ENCODE peak calls at places on chromosomes 11 and 22, in nine cellular contexts. Z is progenitor cell of endocrine pancreas, H is H9, J is cardiac fibroblast, D is lower leg skin, S is epithelial cell of esophagus, N is foreskin fibroblast, A is WTC11, K is psoas muscle. Q is an unnamed sample.

GRCh38 chr22:41844513-41844912 is 11.6 kb downstream of the SREBF2 start:
- DNase-seq in S (peak; percentile 92), N (no peak), H (no peak), J (no peak), A (no peak), K (no peak), Z (no peak), D (peak; percentile 52), Q (peak; percentile 72)

GRCh38 chr11:1728281-1728680 is 22.1 kb downstream of the IFITM10 start:
- DNase-seq in A (no peak), S (no peak), J (no peak), D (no peak), N (no peak), H (no peak), K (no peak), Z (no peak), Q (no peak)

GRCh38 chr22:32018056-32018455 is 25.0 kb upstream of the SLC5A1 start:
- DNase-seq in K (no peak), A (no peak), D (no peak), H (no peak), S (peak; percentile 57), Z (no peak), N (no peak), J (peak; percentile 14), Q (no peak)

GRCh38 chr11:77188323-77188911 is 60.4 kb downstream of the MYO7A start:
- DNase-seq in A (peak; percentile 83), D (peak; percentile 74), N (peak; percentile 92), H (peak; percentile 78), J (peak; percentile 85), S (peak; percentile 81), K (peak; percentile 89), Z (peak; percentile 55), Q (peak; percentile 71)

GRCh38 chr11:58027341-58027740 is 3.4 kb upstream of the OR6Q1 start:
- DNase-seq in J (peak; percentile 56), K (no peak), Z (no peak), A (no peak), S (no peak), D (no peak), N (peak; percentile 3), H (no peak), Q (no peak)

GRCh38 chr11:27914080-27914479 is 193.9 kb downstream of the KIF18A start:
- DNase-seq in J (peak; percentile 50), S (peak; percentile 30), A (no peak), Z (no peak), H (no peak), K (no peak), N (no peak), D (no peak), Q (no peak)

GRCh38 chr11:22302368-22302767 is 35.8 kb upstream of the SLC17A6 start:
- DNase-seq in A (no peak), S (no peak), J (no peak), H (no peak), K (no peak), Z (no peak), N (no peak), D (no peak), Q (no peak)

GRCh38 chr11:1197431-1197885 is 25.4 kb upstream of the MUC5B start:
- DNase-seq in S (no peak), N (no peak), A (peak; percentile 11), K (peak; percentile 48), H (no peak), J (no peak), Z (no peak), D (no peak), Q (no peak)

GRCh38 chr11:41784513-41785335 is 325.3 kb upstream of the LRRC4C start:
- DNase-seq in Z (no peak), H (no peak), K (no peak), S (peak; percentile 93), A (no peak), D (no peak), J (peak; percentile 2), N (no peak), Q (no peak)

GRCh38 chr11:539971-540481 is 2.7 kb downstream of the LRRC56 start:
- DNase-seq in J (no peak), S (no peak), N (no peak), Z (no peak), K (peak; percentile 46), H (no peak), D (no peak), A (no peak), Q (no peak)

GRCh38 chr22:44179989-44180705 is 578 bp upstream of the PARVG start:
- DNase-seq in A (no peak), N (no peak), H (no peak), D (no peak), Z (no peak), S (no peak), K (peak; percentile 43), J (no peak), Q (no peak)

GRCh38 chr22:44181912-44182590 is 1.3 kb downstream of the PARVG start:
- DNase-seq in K (peak; percentile 34), N (no peak), J (no peak), H (no peak), A (no peak), Z (no peak), S (no peak), D (no peak), Q (no peak)

GRCh38 chr22:44182591-44183588 is 2.2 kb downstream of the PARVG start:
- DNase-seq in J (no peak), N (no peak), Z (no peak), K (peak; percentile 72), S (no peak), D (peak; percentile 48), H (no peak), A (no peak), Q (peak; percentile 65)

GRCh38 chr22:44180706-44181032 is at the start of gene PARVG:
- DNase-seq in H (peak; percentile 63), N (no peak), D (no peak), K (no peak), Z (no peak), S (peak; percentile 36), J (no peak), A (peak; percentile 52), Q (no peak)

GRCh38 chr22:44181033-44181911 is 547 bp downstream of the PARVG start:
- DNase-seq in N (no peak), J (no peak), K (peak; percentile 64), A (no peak), S (no peak), Z (no peak), D (no peak), H (no peak), Q (no peak)
- TF ChIP-seq CTCF in N (no peak), J (no peak), K (no peak), A (no peak), S (no peak), Z (no peak), D (no peak), H (no peak), Q (no peak)

DNA sequence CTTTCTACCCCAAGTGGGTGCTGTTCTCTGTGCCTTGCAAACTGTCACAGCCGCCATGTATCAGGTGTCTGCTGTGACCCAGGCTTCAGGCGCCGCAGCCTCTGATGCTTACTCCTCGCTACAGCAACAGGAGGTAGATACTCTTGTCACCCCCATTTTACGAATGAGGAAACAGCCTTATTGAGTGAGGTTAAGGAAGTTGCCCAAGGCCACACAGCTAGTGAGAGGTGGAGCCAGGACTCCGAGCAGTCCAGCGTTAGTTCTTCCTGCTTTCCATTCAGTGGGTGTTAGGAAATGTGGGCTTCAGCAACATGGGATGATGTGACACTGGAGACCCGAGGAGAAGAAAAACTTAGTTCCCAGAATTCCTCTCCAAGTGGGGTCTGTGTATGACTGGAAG is 14.3 kb downstream of the RNF215 start:
- DNase-seq in D (no peak), K (no peak), S (no peak), N (no peak), H (no peak), J (no peak), A (no peak), Z (no peak), Q (no peak)
- TF ChIP-seq CTCF in D (no peak), K (no peak), S (no peak), N (no peak), H (no peak), J (no peak), A (no peak), Z (no peak), Q (no peak)

GRCh38 chr11:38019072-38019775 is 1421.2 kb upstream of the RAG2 start:
- DNase-seq in H (peak; percentile 63), A (peak; percentile 10), J (peak; percentile 41), Z (no peak), N (peak; percentile 2), S (peak; percentile 97), K (no peak), D (no peak), Q (no peak)
- TF ChIP-seq CTCF in H (peak; percentile 59), A (no peak), J (no peak), Z (no peak), N (no peak), S (peak; percentile 20), K (no peak), D (no peak), Q (no peak)

GRCh38 chr11:11618973-11619435 is 2.8 kb downstream of the GALNT18 start:
- DNase-seq in J (no peak), D (no peak), A (peak; percentile 20), H (no peak), K (no peak), N (no peak), Z (no peak), S (no peak), Q (no peak)
- TF ChIP-seq CTCF in J (no peak), D (no peak), A (no peak), H (peak; percentile 57), K (no peak), N (no peak), Z (no peak), S (peak; percentile 15), Q (no peak)

DNA sequence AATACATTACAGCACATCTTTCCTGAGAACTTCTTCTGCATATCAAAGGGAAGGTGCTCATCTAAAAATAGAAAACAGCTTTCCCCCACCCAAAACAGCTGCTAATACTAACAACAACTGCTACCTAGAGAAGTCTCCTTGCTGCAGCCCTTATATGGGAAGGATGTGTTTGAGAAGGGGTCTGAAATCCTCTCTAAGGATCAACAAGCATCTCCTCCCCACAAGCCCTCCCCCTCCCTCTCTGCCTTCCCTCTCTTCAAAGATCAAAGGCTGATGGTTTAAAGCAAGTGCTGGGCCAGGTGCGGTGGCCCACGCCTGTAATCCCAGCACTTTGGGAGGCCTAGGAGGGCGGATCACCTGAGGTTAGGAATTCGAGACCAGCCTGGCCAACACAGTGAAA is 33.5 kb downstream of the SCUBE2 start:
- DNase-seq in S (no peak), D (no peak), N (no peak), J (no peak), H (peak; percentile 54), K (no peak), A (no peak), Z (no peak), Q (no peak)
- TF ChIP-seq CTCF in S (no peak), D (no peak), N (no peak), J (no peak), H (no peak), K (no peak), A (no peak), Z (no peak), Q (no peak)